ENCODE peak calls at places on chromosomes 11 and 22, in ten cellular contexts. One of them, this sample, is unnamed.

GRCh38 chr11:75766449-75767227 is 1.9 kb upstream of the DGAT2 start:
- DNase-seq in stimulated activated naive CD4-positive, alpha-beta T cell: no peak
- DNase-seq in hippocampal formation: no peak
- DNase-seq in GM23248: no peak
- DNase-seq in naive thymus-derived CD8-positive, alpha-beta T cell: no peak
- DNase-seq in cerebellum: no peak
- DNase-seq in GM12865: peak
- DNase-seq in ELR: no peak
- DNase-seq in activated naive CD4-positive, alpha-beta T cell treated with anti-CD3 and anti-CD28 coated beads, Interleukin-2, amount 50 U/mL, for 16 hours: no peak
- DNase-seq in effector CD4-positive, alpha-beta T cell: no peak
- DNase-seq in this sample: no peak

GRCh38 chr11:42646959-42647358 is 664.8 kb upstream of the API5 start:
- DNase-seq in stimulated activated naive CD4-positive, alpha-beta T cell: no peak
- DNase-seq in hippocampal formation: no peak
- DNase-seq in GM23248: no peak
- DNase-seq in naive thymus-derived CD8-positive, alpha-beta T cell: no peak
- DNase-seq in cerebellum: peak
- DNase-seq in GM12865: no peak
- DNase-seq in ELR: no peak
- DNase-seq in activated naive CD4-positive, alpha-beta T cell treated with anti-CD3 and anti-CD28 coated beads, Interleukin-2, amount 50 U/mL, for 16 hours: no peak
- DNase-seq in effector CD4-positive, alpha-beta T cell: no peak
- DNase-seq in this sample: no peak

GRCh38 chr22:36409911-36410756 is 22.4 kb upstream of the MYH9 start:
- DNase-seq in stimulated activated naive CD4-positive, alpha-beta T cell: peak
- DNase-seq in hippocampal formation: no peak
- DNase-seq in GM23248: no peak
- DNase-seq in naive thymus-derived CD8-positive, alpha-beta T cell: peak
- DNase-seq in cerebellum: peak
- DNase-seq in GM12865: peak
- DNase-seq in ELR: no peak
- DNase-seq in activated naive CD4-positive, alpha-beta T cell treated with anti-CD3 and anti-CD28 coated beads, Interleukin-2, amount 50 U/mL, for 16 hours: peak
- DNase-seq in effector CD4-positive, alpha-beta T cell: peak
- DNase-seq in this sample: peak

GRCh38 chr11:102560555-102561011 is 30.0 kb upstream of the MMP7 start:
- DNase-seq in stimulated activated naive CD4-positive, alpha-beta T cell: no peak
- DNase-seq in hippocampal formation: no peak
- DNase-seq in GM23248: peak
- DNase-seq in naive thymus-derived CD8-positive, alpha-beta T cell: no peak
- DNase-seq in cerebellum: no peak
- DNase-seq in GM12865: peak
- DNase-seq in ELR: peak
- DNase-seq in activated naive CD4-positive, alpha-beta T cell treated with anti-CD3 and anti-CD28 coated beads, Interleukin-2, amount 50 U/mL, for 16 hours: no peak
- DNase-seq in effector CD4-positive, alpha-beta T cell: no peak
- DNase-seq in this sample: no peak

GRCh38 chr11:33624082-33624481 is 76.5 kb downstream of the C11orf91 start:
- DNase-seq in stimulated activated naive CD4-positive, alpha-beta T cell: no peak
- DNase-seq in hippocampal formation: no peak
- DNase-seq in GM23248: no peak
- DNase-seq in naive thymus-derived CD8-positive, alpha-beta T cell: no peak
- DNase-seq in cerebellum: no peak
- DNase-seq in GM12865: peak
- DNase-seq in ELR: no peak
- DNase-seq in activated naive CD4-positive, alpha-beta T cell treated with anti-CD3 and anti-CD28 coated beads, Interleukin-2, amount 50 U/mL, for 16 hours: no peak
- DNase-seq in effector CD4-positive, alpha-beta T cell: no peak
- DNase-seq in this sample: no peak

GRCh38 chr11:35045219-35045819 is 93.7 kb upstream of the CD44 start:
- DNase-seq in stimulated activated naive CD4-positive, alpha-beta T cell: peak
- DNase-seq in hippocampal formation: no peak
- DNase-seq in GM23248: no peak
- DNase-seq in naive thymus-derived CD8-positive, alpha-beta T cell: peak
- DNase-seq in cerebellum: no peak
- DNase-seq in GM12865: peak
- DNase-seq in ELR: no peak
- DNase-seq in activated naive CD4-positive, alpha-beta T cell treated with anti-CD3 and anti-CD28 coated beads, Interleukin-2, amount 50 U/mL, for 16 hours: peak
- DNase-seq in effector CD4-positive, alpha-beta T cell: peak
- DNase-seq in this sample: peak

GRCh38 chr11:2886191-2886894 is 768 bp upstream of the CDKN1C start:
- DNase-seq in stimulated activated naive CD4-positive, alpha-beta T cell: peak
- DNase-seq in hippocampal formation: peak
- DNase-seq in GM23248: peak
- DNase-seq in naive thymus-derived CD8-positive, alpha-beta T cell: no peak
- DNase-seq in cerebellum: no peak
- DNase-seq in GM12865: no peak
- DNase-seq in ELR: no peak
- DNase-seq in activated naive CD4-positive, alpha-beta T cell treated with anti-CD3 and anti-CD28 coated beads, Interleukin-2, amount 50 U/mL, for 16 hours: peak
- DNase-seq in effector CD4-positive, alpha-beta T cell: peak
- DNase-seq in this sample: no peak

GRCh38 chr11:114027396-114027795 is 32.1 kb upstream of the ZBTB16 start:
- DNase-seq in stimulated activated naive CD4-positive, alpha-beta T cell: no peak
- DNase-seq in hippocampal formation: no peak
- DNase-seq in GM23248: no peak
- DNase-seq in naive thymus-derived CD8-positive, alpha-beta T cell: no peak
- DNase-seq in cerebellum: no peak
- DNase-seq in GM12865: no peak
- DNase-seq in ELR: no peak
- DNase-seq in activated naive CD4-positive, alpha-beta T cell treated with anti-CD3 and anti-CD28 coated beads, Interleukin-2, amount 50 U/mL, for 16 hours: no peak
- DNase-seq in effector CD4-positive, alpha-beta T cell: no peak
- DNase-seq in this sample: no peak

GRCh38 chr22:32736746-32737145 is 64.8 kb upstream of the TIMP3 start:
- DNase-seq in stimulated activated naive CD4-positive, alpha-beta T cell: no peak
- DNase-seq in hippocampal formation: no peak
- DNase-seq in GM23248: no peak
- DNase-seq in naive thymus-derived CD8-positive, alpha-beta T cell: no peak
- DNase-seq in cerebellum: no peak
- DNase-seq in GM12865: no peak
- DNase-seq in ELR: no peak
- DNase-seq in activated naive CD4-positive, alpha-beta T cell treated with anti-CD3 and anti-CD28 coated beads, Interleukin-2, amount 50 U/mL, for 16 hours: no peak
- DNase-seq in effector CD4-positive, alpha-beta T cell: no peak
- DNase-seq in this sample: no peak

GRCh38 chr11:74989269-74989655 is 529 bp downstream of the NEU3 start:
- DNase-seq in stimulated activated naive CD4-positive, alpha-beta T cell: no peak
- DNase-seq in hippocampal formation: no peak
- DNase-seq in GM23248: no peak
- DNase-seq in naive thymus-derived CD8-positive, alpha-beta T cell: no peak
- DNase-seq in cerebellum: no peak
- DNase-seq in GM12865: peak
- DNase-seq in ELR: peak
- DNase-seq in activated naive CD4-positive, alpha-beta T cell treated with anti-CD3 and anti-CD28 coated beads, Interleukin-2, amount 50 U/mL, for 16 hours: no peak
- DNase-seq in effector CD4-positive, alpha-beta T cell: no peak
- DNase-seq in this sample: no peak

GRCh38 chr11:121582296-121582695 is 129.5 kb upstream of the SORL1-AS1 start:
- DNase-seq in stimulated activated naive CD4-positive, alpha-beta T cell: no peak
- DNase-seq in hippocampal formation: no peak
- DNase-seq in GM23248: no peak
- DNase-seq in naive thymus-derived CD8-positive, alpha-beta T cell: no peak
- DNase-seq in cerebellum: no peak
- DNase-seq in GM12865: no peak
- DNase-seq in ELR: no peak
- DNase-seq in activated naive CD4-positive, alpha-beta T cell treated with anti-CD3 and anti-CD28 coated beads, Interleukin-2, amount 50 U/mL, for 16 hours: no peak
- DNase-seq in effector CD4-positive, alpha-beta T cell: no peak
- DNase-seq in this sample: no peak

GRCh38 chr11:95255523-95256165 is 24.6 kb upstream of the SESN3 start:
- DNase-seq in stimulated activated naive CD4-positive, alpha-beta T cell: no peak
- DNase-seq in hippocampal formation: no peak
- DNase-seq in GM23248: no peak
- DNase-seq in naive thymus-derived CD8-positive, alpha-beta T cell: no peak
- DNase-seq in cerebellum: no peak
- DNase-seq in GM12865: no peak
- DNase-seq in ELR: no peak
- DNase-seq in activated naive CD4-positive, alpha-beta T cell treated with anti-CD3 and anti-CD28 coated beads, Interleukin-2, amount 50 U/mL, for 16 hours: no peak
- DNase-seq in effector CD4-positive, alpha-beta T cell: no peak
- DNase-seq in this sample: no peak

GRCh38 chr11:128476729-128477128 is 110.6 kb downstream of the ETS1 start:
- DNase-seq in stimulated activated naive CD4-positive, alpha-beta T cell: peak
- DNase-seq in hippocampal formation: no peak
- DNase-seq in GM23248: no peak
- DNase-seq in naive thymus-derived CD8-positive, alpha-beta T cell: peak
- DNase-seq in cerebellum: no peak
- DNase-seq in GM12865: no peak
- DNase-seq in ELR: no peak
- DNase-seq in activated naive CD4-positive, alpha-beta T cell treated with anti-CD3 and anti-CD28 coated beads, Interleukin-2, amount 50 U/mL, for 16 hours: peak
- DNase-seq in effector CD4-positive, alpha-beta T cell: peak
- DNase-seq in this sample: peak